ENCODE peak calls at places on chromosomes 13 and 19, in six cellular contexts. I, K, R, H, M and E are unnamed samples.

GRCh38 chr13:112883241-112883945 is 85.6 kb upstream of the MCF2L start:
- DNase-seq in I (no peak), K (no peak), R (no peak), H (no peak), M (no peak), E (no peak)

GRCh38 chr19:7978196-7978825 is 27.1 kb downstream of the ELAVL1 start:
- DNase-seq in I (no peak), K (peak; percentile 7), R (no peak), H (no peak), M (no peak), E (no peak)

GRCh38 chr19:46608581-46609345 is 7.6 kb downstream of the CALM3 start:
- DNase-seq in I (no peak), K (no peak), R (no peak), H (no peak), M (no peak), E (no peak)

GRCh38 chr13:106299616-106300015 is 235.8 kb downstream of the EFNB2 start:
- DNase-seq in I (no peak), K (no peak), R (no peak), H (no peak), M (no peak), E (no peak)

GRCh38 chr13:33109319-33109718 is 93.1 kb downstream of the KL start:
- DNase-seq in I (no peak), K (no peak), R (no peak), H (no peak), M (no peak), E (no peak)

GRCh38 chr19:34969721-34970120 is 5.7 kb upstream of the ZNF792 start:
- DNase-seq in I (no peak), K (no peak), R (no peak), H (no peak), M (no peak), E (no peak)

GRCh38 chr13:20241593-20241992 is 9.5 kb upstream of the GJB6 start:
- DNase-seq in I (no peak), K (no peak), R (no peak), H (no peak), M (no peak), E (no peak)

GRCh38 chr13:77928909-77929308 is 10.3 kb upstream of the EDNRB start:
- DNase-seq in I (no peak), K (no peak), R (no peak), H (no peak), M (no peak), E (no peak)

GRCh38 chr19:18422530-18423191 is 3.5 kb downstream of the SSBP4 start:
- DNase-seq in I (no peak), K (no peak), R (no peak), H (no peak), M (no peak), E (no peak)

GRCh38 chr13:49097374-49097773 is 121.7 kb downstream of the FNDC3A start:
- DNase-seq in I (no peak), K (peak; percentile 85), R (peak; percentile 80), H (no peak), M (no peak), E (no peak)

GRCh38 chr13:80469841-80470378 is 129.0 kb upstream of the SPRY2 start:
- DNase-seq in I (no peak), K (peak; percentile 31), R (peak; percentile 92), H (peak; percentile 3), M (no peak), E (no peak)

GRCh38 chr13:100339411-100339935 is 249.1 kb downstream of the GGACT start:
- DNase-seq in I (no peak), K (no peak), R (no peak), H (no peak), M (no peak), E (no peak)

GRCh38 chr13:110628477-110628793 is 13.1 kb downstream of the NAXD start:
- DNase-seq in I (no peak), K (no peak), R (peak; percentile 85), H (peak; percentile 49), M (no peak), E (no peak)

GRCh38 chr19:4719499-4719866 is 4.2 kb downstream of the DPP9 start:
- DNase-seq in I (no peak), K (no peak), R (no peak), H (no peak), M (no peak), E (no peak)

GRCh38 chr19:6424190-6424938 is at the start of gene KHSRP:
- DNase-seq in I (no peak), K (no peak), R (peak; percentile 9), H (no peak), M (no peak), E (no peak)

GRCh38 chr13:30142502-30143211 is 164.7 kb downstream of the KATNAL1 start:
- DNase-seq in I (no peak), K (peak; percentile 99), R (peak; percentile 99), H (peak; percentile 97), M (no peak), E (peak; percentile 45)

GRCh38 chr19:46648070-46648960 is 12.3 kb upstream of the GNG8 start:
- DNase-seq in I (no peak), K (no peak), R (no peak), H (no peak), M (no peak), E (no peak)

GRCh38 chr13:65090191-65090590 is 2139.9 kb downstream of the PCDH9 start:
- DNase-seq in I (no peak), K (no peak), R (no peak), H (no peak), M (no peak), E (no peak)

GRCh38 chr19:12891553-12892021 is 627 bp downstream of the GCDH start:
- DNase-seq in I (no peak), K (no peak), R (no peak), H (no peak), M (no peak), E (no peak)

GRCh38 chr19:10505583-10506229 is 2.5 kb upstream of the KEAP1 start:
- DNase-seq in I (peak; percentile 65), K (peak; percentile 50), R (peak; percentile 70), H (peak; percentile 62), M (no peak), E (peak; percentile 86)

GRCh38 chr19:13881231-13881691 is 4.3 kb downstream of the NANOS3 start:
- DNase-seq in I (no peak), K (peak; percentile 27), R (peak; percentile 45), H (no peak), M (peak; percentile 38), E (peak; percentile 84)

GRCh38 chr13:59247166-59247565 is 916.6 kb downstream of the DIAPH3 start:
- DNase-seq in I (no peak), K (no peak), R (no peak), H (no peak), M (no peak), E (no peak)

GRCh38 chr13:28574617-28575142 is 79.8 kb upstream of the FLT1 start:
- DNase-seq in I (no peak), K (peak; percentile 100), R (peak; percentile 98), H (peak; percentile 90), M (no peak), E (no peak)

GRCh38 chr19:53161123-53161522 is 2.3 kb upstream of the ZNF347 start:
- DNase-seq in I (no peak), K (no peak), R (no peak), H (no peak), M (no peak), E (no peak)

GRCh38 chr19:3362217-3362907 is 4.0 kb upstream of the NFIC start:
- DNase-seq in I (no peak), K (no peak), R (no peak), H (no peak), M (no peak), E (no peak)
- H4K91ac ChIP-seq in I (no peak overlapping the region), K (no peak overlapping the region), R (peak overlapping the region; percentile 56), H (no peak overlapping the region), M (no peak overlapping the region), E (no peak overlapping the region)

DNA sequence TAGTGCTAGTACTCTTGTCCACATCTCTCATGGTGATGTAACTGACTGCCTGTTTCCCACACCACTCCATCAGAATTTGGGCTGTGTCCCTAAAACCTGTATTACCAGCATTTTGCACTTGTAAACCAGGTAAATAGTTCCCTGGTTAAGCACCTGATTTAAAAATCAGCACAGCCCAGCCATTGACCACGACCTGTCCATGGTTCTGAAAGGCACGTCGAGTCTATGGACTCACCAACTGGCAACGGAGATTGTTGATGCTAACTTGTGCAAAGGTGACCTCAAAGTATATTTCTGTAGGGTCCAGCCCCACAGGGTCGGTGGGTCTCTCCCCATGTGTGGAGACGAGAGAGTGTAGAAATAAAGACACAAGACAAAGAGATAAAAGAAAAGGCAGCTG is 46.7 kb upstream of the ZNF835 start:
- DNase-seq in I (peak; percentile 8), K (no peak), R (no peak), H (no peak), M (no peak), E (no peak)
- H3K9me3 ChIP-seq in I (peaks cover 2% of the 10 kb centered on the region), K (peaks cover 23% of the 10 kb centered on the region), R (peaks cover 15% of the 10 kb centered on the region), H (peaks cover 10% of the 10 kb centered on the region), M (peaks cover 76% of the 10 kb centered on the region), E (peaks cover 61% of the 10 kb centered on the region)

DNA sequence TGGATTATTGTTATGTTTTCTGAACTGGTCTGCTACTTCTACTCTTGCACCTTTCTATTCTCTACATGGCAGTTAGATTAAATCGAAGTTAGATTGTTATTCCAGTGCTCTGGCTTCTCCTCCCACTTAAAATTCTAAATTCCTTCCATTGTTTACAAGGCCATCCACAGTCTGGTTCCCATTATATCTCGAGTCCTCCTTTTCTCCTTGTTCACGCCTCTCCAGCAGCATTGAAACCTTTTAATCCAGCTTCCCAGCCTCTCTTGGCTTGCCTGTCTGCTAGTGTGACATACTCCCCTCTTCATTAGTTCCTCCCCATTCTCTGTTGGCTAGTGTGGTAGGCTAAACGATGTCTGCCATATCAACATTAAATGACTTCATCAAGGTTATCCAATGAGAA is 54.5 kb downstream of the DNAJC15 start:
- DNase-seq in I (no peak), K (no peak), R (no peak), H (no peak), M (no peak), E (no peak)
- H4K91ac ChIP-seq in I (no peak overlapping the region), K (no peak overlapping the region), R (no peak overlapping the region), H (no peak overlapping the region), M (no peak overlapping the region), E (no peak overlapping the region)

DNA sequence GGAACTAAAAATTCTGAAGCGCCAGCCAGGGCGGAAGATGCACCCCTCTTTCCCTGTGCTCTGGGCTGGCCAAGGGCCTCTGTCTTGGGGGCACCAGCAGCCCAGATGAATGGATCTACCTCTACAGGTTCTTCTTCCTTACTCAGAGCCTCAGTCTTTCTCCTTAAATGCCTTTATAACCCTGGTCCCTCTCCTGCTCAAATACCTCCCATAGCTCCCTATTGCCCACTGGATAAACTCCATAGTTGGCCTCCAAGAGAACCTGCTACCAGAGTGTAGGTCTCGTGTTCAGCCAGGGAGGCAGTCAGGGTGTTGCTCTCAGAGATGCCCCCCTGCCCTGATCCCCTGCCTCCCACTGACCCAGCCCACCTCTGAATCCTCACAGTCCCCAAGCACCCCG is 30.5 kb downstream of the OR10H4 start:
- DNase-seq in I (no peak), K (no peak), R (no peak), H (no peak), M (no peak), E (no peak)
- H3K9me3 ChIP-seq in I (peaks cover 27% of the 10 kb centered on the region), K (peaks cover 2% of the 10 kb centered on the region), R (peaks cover 3% of the 10 kb centered on the region), H (peaks cover 37% of the 10 kb centered on the region), M (peaks cover 87% of the 10 kb centered on the region), E (peaks cover 84% of the 10 kb centered on the region)

DNA sequence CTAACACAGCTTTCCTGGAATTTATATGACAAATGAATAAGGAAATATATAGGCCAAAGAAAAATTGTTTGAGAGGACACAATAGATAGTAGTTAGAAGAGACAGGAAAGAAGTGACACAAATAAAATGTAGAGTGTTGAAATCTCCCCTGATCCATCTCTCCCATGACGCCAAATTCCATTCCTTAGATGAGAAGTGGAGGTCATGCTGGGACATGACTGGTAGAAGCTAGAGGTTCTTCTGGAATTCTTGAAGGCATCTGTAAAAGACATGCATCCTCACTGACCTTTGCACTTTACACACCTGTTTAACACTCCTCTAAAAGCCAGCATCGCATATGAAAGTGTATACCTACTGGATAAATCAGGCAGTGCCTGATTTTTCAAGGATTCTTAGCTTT is 67.8 kb downstream of the DGKH start:
- DNase-seq in I (no peak), K (no peak), R (no peak), H (peak; percentile 57), M (no peak), E (no peak)
- H4K91ac ChIP-seq in I (no peak overlapping the region), K (no peak overlapping the region), R (no peak overlapping the region), H (no peak overlapping the region), M (no peak overlapping the region), E (no peak overlapping the region)